ENCODE peak calls at places on chromosomes 13 and 19, in six cellular contexts. B, E, L, Z, V and P are unnamed samples.

GRCh38 chr13:70932511-70932910 is 824.3 kb upstream of the KLHL1 start:
- DNase-seq in B (no peak), E (no peak), L (no peak), Z (no peak), V (no peak), P (no peak)

GRCh38 chr19:39154626-39155100 is 29.1 kb downstream of the PAK4 start:
- DNase-seq in B (no peak), E (no peak), L (no peak), Z (no peak), V (no peak), P (peak)

GRCh38 chr19:2148482-2149135 is 2.8 kb downstream of the AP3D1 start:
- DNase-seq in B (no peak), E (no peak), L (no peak), Z (no peak), V (no peak), P (no peak)

GRCh38 chr19:55585658-55586339 is 5.2 kb upstream of the ZNF579 start:
- DNase-seq in B (peak), E (no peak), L (peak), Z (no peak), V (no peak), P (peak)

GRCh38 chr13:111187879-111188643 is 73.0 kb downstream of the ARHGEF7 start:
- DNase-seq in B (no peak), E (no peak), L (no peak), Z (no peak), V (no peak), P (no peak)

GRCh38 chr13:70923863-70924752 is 815.9 kb upstream of the KLHL1 start:
- DNase-seq in B (no peak), E (no peak), L (peak), Z (no peak), V (no peak), P (no peak)

GRCh38 chr13:22926176-22927007 is 254.4 kb upstream of the SGCG start:
- DNase-seq in B (no peak), E (peak), L (no peak), Z (no peak), V (no peak), P (peak)

GRCh38 chr19:48544856-48545750 is 6.9 kb upstream of the SULT2B1 start:
- DNase-seq in B (no peak), E (no peak), L (no peak), Z (no peak), V (no peak), P (no peak)

GRCh38 chr19:50486823-50487515 is 10.3 kb upstream of the GARIN5A start:
- DNase-seq in B (peak), E (peak), L (peak), Z (peak), V (peak), P (peak)

GRCh38 chr13:36193151-36193855 is 21.1 kb downstream of the SOHLH2 start:
- DNase-seq in B (no peak), E (no peak), L (no peak), Z (no peak), V (no peak), P (no peak)

GRCh38 chr13:98410591-98410990 is 166.3 kb downstream of the STK24 start:
- DNase-seq in B (no peak), E (no peak), L (no peak), Z (no peak), V (no peak), P (no peak)

GRCh38 chr19:10497371-10497770 is 5.8 kb downstream of the KEAP1 start:
- DNase-seq in B (no peak), E (no peak), L (no peak), Z (no peak), V (no peak), P (no peak)

GRCh38 chr19:35937345-35938281 is 1.4 kb downstream of the LRFN3 start:
- DNase-seq in B (no peak), E (no peak), L (peak), Z (no peak), V (no peak), P (no peak)

GRCh38 chr13:43865892-43866291 is 13.6 kb downstream of the CCDC122 start:
- DNase-seq in B (no peak), E (no peak), L (no peak), Z (no peak), V (no peak), P (no peak)

GRCh38 chr19:1133471-1133929 is 29.7 kb downstream of the GPX4 start:
- DNase-seq in B (peak), E (no peak), L (peak), Z (peak), V (peak), P (peak)

GRCh38 chr19:38831142-38831605 is 420 bp downstream of the ECH1 start:
- DNase-seq in B (peak), E (no peak), L (peak), Z (no peak), V (peak), P (peak)

GRCh38 chr19:50601407-50602088 is 33.3 kb upstream of the LRRC4B start:
- DNase-seq in B (no peak), E (no peak), L (no peak), Z (no peak), V (no peak), P (no peak)

GRCh38 chr13:51000576-51001260 is 91.1 kb downstream of the RNASEH2B start:
- DNase-seq in B (no peak), E (no peak), L (no peak), Z (no peak), V (no peak), P (no peak)

GRCh38 chr19:19997656-19998268 is 41.5 kb downstream of the ZNF682 start:
- DNase-seq in B (peak), E (peak), L (no peak), Z (peak), V (peak), P (no peak)

GRCh38 chr19:40806385-40807146 is 7.6 kb downstream of the EGLN2 start:
- DNase-seq in B (peak), E (peak), L (peak), Z (peak), V (peak), P (peak)

GRCh38 chr19:8666814-8667405 is 31.7 kb downstream of the ACTL9 start:
- DNase-seq in B (no peak), E (no peak), L (no peak), Z (no peak), V (no peak), P (no peak)

GRCh38 chr13:45696610-45697226 is 5.4 kb upstream of the CBY2 start:
- DNase-seq in B (no peak), E (no peak), L (no peak), Z (no peak), V (no peak), P (no peak)

GRCh38 chr19:10230155-10230903 is 802 bp downstream of the S1PR2 start:
- DNase-seq in B (no peak), E (no peak), L (peak), Z (no peak), V (peak), P (peak)

GRCh38 chr13:48437381-48437780 is 24.5 kb upstream of the LPAR6 start:
- DNase-seq in B (peak), E (no peak), L (no peak), Z (no peak), V (no peak), P (no peak)

GRCh38 chr19:11814707-11815050 is 606 bp downstream of the ZNF440 start:
- DNase-seq in B (no peak), E (no peak), L (no peak), Z (no peak), V (no peak), P (no peak)

GRCh38 chr13:71864981-71865857 is 1.8 kb downstream of the DACH1 start:
- DNase-seq in B (no peak), E (no peak), L (peak), Z (no peak), V (no peak), P (peak)

GRCh38 chr19:2624537-2625091 is 77.9 kb downstream of the GNG7 start:
- DNase-seq in B (no peak), E (no peak), L (peak), Z (no peak), V (no peak), P (no peak)

GRCh38 chr13:91704398-91704797 is 306.0 kb downstream of the GPC5 start:
- DNase-seq in B (no peak), E (no peak), L (no peak), Z (no peak), V (no peak), P (no peak)

GRCh38 chr13:54373211-54373610 is 1344.6 kb downstream of the OLFM4 start:
- DNase-seq in B (no peak), E (no peak), L (no peak), Z (no peak), V (no peak), P (no peak)

GRCh38 chr19:39142655-39143054 is 17.1 kb downstream of the PAK4 start:
- DNase-seq in B (no peak), E (no peak), L (no peak), Z (no peak), V (no peak), P (no peak)

GRCh38 chr13:24172071-24172470 is 11.6 kb downstream of the SPATA13 start:
- DNase-seq in B (no peak), E (no peak), L (no peak), Z (no peak), V (no peak), P (no peak)

GRCh38 chr19:29315566-29315965 is 102.6 kb upstream of the UQCRFS1 start:
- DNase-seq in B (no peak), E (no peak), L (no peak), Z (no peak), V (no peak), P (no peak)